ENCODE peak calls at places on chromosome 15, in ten cellular contexts. I is psoas muscle; C is spleen; K is cardiac muscle cell; P is naive thymus-derived CD4-positive, alpha-beta T cell; L is Karpas-422; B is astrocyte; H is aorta; O is CD8-positive, alpha-beta T cell; Q is neural progenitor cell. T is an unnamed sample. For H3K4me1, H3K9me3 and H3K36me3, the result is how much of the 10 kb centered on the place peaks cover.

GRCh38 chr15:73346735-73347312 is 21.9 kb downstream of the HCN4 start:
- DNase-seq in I (peak), C (no peak), K (peak), P (peak), L (peak), B (peak), H (peak), O (peak), Q (peak), T (peak)

GRCh38 chr15:55535436-55535835 is 27.4 kb upstream of the DNAAF4 start:
- DNase-seq in I (no peak), C (no peak), K (no peak), P (no peak), L (no peak), B (no peak), H (no peak), O (no peak), Q (no peak), T (peak)

GRCh38 chr15:61794276-61794675 is 266.0 kb downstream of the VPS13C start:
- DNase-seq in I (no peak), C (no peak), K (no peak), P (no peak), L (no peak), B (no peak), H (no peak), O (no peak), Q (no peak), T (no peak)

GRCh38 chr15:66707310-66708160 is 5.5 kb downstream of the SMAD6 start:
- DNase-seq in I (no peak), C (no peak), K (peak), P (no peak), L (no peak), B (peak), H (no peak), O (no peak), Q (peak), T (no peak)

GRCh38 chr15:53522878-53523455 is 236.5 kb downstream of the WDR72 start:
- DNase-seq in I (no peak), C (no peak), K (peak), P (no peak), L (no peak), B (no peak), H (no peak), O (no peak), Q (peak), T (no peak)

GRCh38 chr15:70936326-70936725 is 43.7 kb downstream of the LRRC49 start:
- DNase-seq in I (no peak), C (no peak), K (peak), P (no peak), L (no peak), B (peak), H (no peak), O (no peak), Q (no peak), T (no peak)

GRCh38 chr15:91223902-91224301 is 123.8 kb downstream of the SV2B start:
- DNase-seq in I (no peak), C (no peak), K (no peak), P (no peak), L (no peak), B (no peak), H (no peak), O (no peak), Q (no peak), T (no peak)

GRCh38 chr15:63166219-63166618 is 8.9 kb upstream of the RPS27L start:
- DNase-seq in I (no peak), C (no peak), K (no peak), P (no peak), L (peak), B (no peak), H (no peak), O (no peak), Q (no peak), T (peak)

GRCh38 chr15:65132841-65133549 is 613 bp downstream of the PDCD7 start:
- DNase-seq in I (peak), C (peak), K (peak), P (peak), L (peak), B (peak), H (peak), O (peak), Q (peak), T (no peak)

GRCh38 chr15:74137544-74137920 is 7.1 kb downstream of the ISLR2 start:
- DNase-seq in I (no peak), C (no peak), K (no peak), P (no peak), L (no peak), B (no peak), H (no peak), O (no peak), Q (no peak), T (no peak)

GRCh38 chr15:59026207-59026606 is 38.7 kb downstream of the RNF111 start:
- DNase-seq in I (no peak), C (no peak), K (no peak), P (no peak), L (no peak), B (no peak), H (no peak), O (no peak), Q (no peak), T (no peak)

GRCh38 chr15:55110446-55110845 is 86.3 kb downstream of the RSL24D1 start:
- DNase-seq in I (no peak), C (no peak), K (peak), P (no peak), L (no peak), B (no peak), H (no peak), O (no peak), Q (no peak), T (no peak)

GRCh38 chr15:58303236-58303635 is 128.6 kb upstream of the LIPC start:
- DNase-seq in I (no peak), C (no peak), K (no peak), P (no peak), L (no peak), B (no peak), H (no peak), O (no peak), Q (no peak), T (no peak)

GRCh38 chr15:52232327-52232726 is 41.1 kb upstream of the GNB5 start:
- DNase-seq in I (no peak), C (no peak), K (no peak), P (no peak), L (peak), B (no peak), H (no peak), O (no peak), Q (no peak), T (no peak)
- H3K4me1 ChIP-seq in I (under half), C (half or more), K (under half), P (under half), L (half or more), B (under half), H (under half), O (under half), Q (under half), T (under half)

DNA sequence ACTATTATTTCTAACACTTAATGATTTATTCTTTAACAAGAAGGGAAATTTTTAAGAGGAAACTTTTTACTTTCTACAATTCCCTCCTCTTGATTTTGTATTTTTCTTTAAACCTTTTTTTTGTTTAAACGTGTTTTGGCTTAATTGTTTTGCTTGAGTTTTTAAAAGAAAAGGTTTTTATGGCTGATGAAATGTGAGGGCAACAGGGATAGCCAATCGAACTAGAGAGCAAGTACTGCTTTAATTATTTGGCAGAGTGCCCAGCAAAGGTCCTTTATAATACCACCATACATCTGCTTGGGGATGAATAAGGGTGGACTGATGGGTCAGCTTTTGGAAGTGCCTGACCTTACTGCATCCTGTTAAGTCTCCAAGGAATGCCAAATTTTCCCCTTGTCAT is 19.6 kb upstream of the MTHFS start:
- DNase-seq in I (no peak), C (no peak), K (no peak), P (no peak), L (no peak), B (no peak), H (no peak), O (no peak), Q (no peak), T (no peak)
- H3K9me3 ChIP-seq in I (half or more), C (half or more), K (under half), P (half or more), L (half or more), B (under half), H (under half), O (under half), Q (under half), T (half or more)

GRCh38 chr15:72217216-72217615 is 13.8 kb downstream of the PKM start:
- DNase-seq in I (no peak), C (no peak), K (no peak), P (no peak), L (no peak), B (peak), H (no peak), O (no peak), Q (no peak), T (no peak)
- H3K36me3 ChIP-seq in I (under half), C (under half), K (half or more), P (under half), L (half or more), B (half or more), H (under half), O (half or more), Q (under half), T (half or more)

GRCh38 chr15:98873441-98874218 is 134.0 kb downstream of the PGPEP1L start:
- DNase-seq in I (no peak), C (peak), K (no peak), P (no peak), L (no peak), B (peak), H (peak), O (no peak), Q (peak), T (no peak)
- H3K4me1 ChIP-seq in I (under half), C (half or more), K (under half), P (under half), L (under half), B (half or more), H (under half), O (under half), Q (under half), T (under half)

GRCh38 chr15:95698230-95698629 is 632.3 kb upstream of the NR2F2 start:
- DNase-seq in I (no peak), C (no peak), K (no peak), P (no peak), L (no peak), B (no peak), H (no peak), O (no peak), Q (no peak), T (no peak)
- H3K9me3 ChIP-seq in I (under half), C (half or more), K (under half), P (under half), L (under half), B (under half), H (under half), O (under half), Q (under half), T (under half)

GRCh38 chr15:78167227-78167888 is 18.2 kb downstream of the IDH3A start:
- DNase-seq in I (no peak), C (no peak), K (no peak), P (no peak), L (no peak), B (no peak), H (no peak), O (no peak), Q (no peak), T (peak)
- H3K36me3 ChIP-seq in I (under half), C (under half), K (half or more), P (under half), L (half or more), B (under half), H (under half), O (under half), Q (under half), T (half or more)

GRCh38 chr15:77067691-77068367 is 3.1 kb downstream of the TSPAN3 start:
- DNase-seq in I (no peak), C (no peak), K (no peak), P (no peak), L (peak), B (no peak), H (no peak), O (no peak), Q (no peak), T (no peak)
- H3K4me1 ChIP-seq in I (half or more), C (half or more), K (under half), P (under half), L (under half), B (under half), H (under half), O (under half), Q (under half), T (under half)